ENCODE peak calls at places on chromosomes 7 and 10, in five cellular contexts. D, O, V, Q and H are unnamed samples.

GRCh38 chr7:41940760-41941343 is 238.0 kb upstream of the INHBA start:
- DNase-seq in D (peak; percentile 88), O (peak; percentile 71), V (no peak), Q (peak; percentile 45), H (peak; percentile 53)

GRCh38 chr10:86250399-86250798 is 116.2 kb downstream of the GRID1 start:
- DNase-seq in D (no peak), O (no peak), V (no peak), Q (no peak), H (no peak)

GRCh38 chr7:157616931-157617330 is 280.1 kb downstream of the DNAJB6 start:
- DNase-seq in D (no peak), O (no peak), V (no peak), Q (no peak), H (no peak)

GRCh38 chr10:63128443-63128842 is 4.7 kb upstream of the NRBF2 start:
- DNase-seq in D (no peak), O (no peak), V (no peak), Q (no peak), H (no peak)

GRCh38 chr7:151632750-151633515 is 113.2 kb upstream of the RHEB start:
- DNase-seq in D (no peak), O (no peak), V (peak; percentile 94), Q (peak; percentile 48), H (peak; percentile 75)

GRCh38 chr10:47094126-47094525 is 182.9 kb downstream of the PTPN20 start:
- DNase-seq in D (no peak), O (no peak), V (no peak), Q (no peak), H (no peak)

GRCh38 chr10:69718951-69719350 is 82.8 kb upstream of the COL13A1 start:
- DNase-seq in D (no peak), O (no peak), V (no peak), Q (no peak), H (no peak)

GRCh38 chr7:816751-817671 is 15.3 kb upstream of the SUN1 start:
- DNase-seq in D (no peak), O (no peak), V (no peak), Q (peak; percentile 68), H (no peak)

GRCh38 chr7:26144681-26145080 is 7.3 kb upstream of the NFE2L3 start:
- DNase-seq in D (no peak), O (no peak), V (no peak), Q (no peak), H (no peak)

GRCh38 chr10:73854310-73854709 is 20.0 kb downstream of the CAMK2G start:
- DNase-seq in D (no peak), O (no peak), V (no peak), Q (no peak), H (no peak)

GRCh38 chr7:21902240-21902639 is 43.5 kb downstream of the CDCA7L start:
- DNase-seq in D (no peak), O (no peak), V (no peak), Q (no peak), H (no peak)